ENCODE peak calls at places on chromosomes 1 and 21, in six cellular contexts. A is K562, Q is GM12878, W is SK-N-SH, K is H1, B is HepG2. X is an unnamed sample.

GRCh38 chr21:25569084-25569483 is 38.2 kb downstream of the MRPL39 start:
- DNase-seq in A (no peak), Q (no peak), W (no peak), K (no peak), B (no peak), X (no peak)

GRCh38 chr1:155207578-155208405 is at the start of gene THBS3:
- DNase-seq in A (no peak), Q (no peak), W (peak), K (peak), B (no peak), X (no peak)

GRCh38 chr1:4087530-4088420 is 187.7 kb upstream of the C1orf174 start:
- DNase-seq in A (no peak), Q (no peak), W (no peak), K (no peak), B (no peak), X (no peak)

GRCh38 chr1:55316494-55316893 is 101.3 kb upstream of the USP24 start:
- DNase-seq in A (no peak), Q (no peak), W (no peak), K (no peak), B (no peak), X (no peak)

GRCh38 chr1:2237773-2238172 is 9.7 kb downstream of the SKI start:
- DNase-seq in A (no peak), Q (no peak), W (no peak), K (peak), B (no peak), X (no peak)

GRCh38 chr21:27564684-27565280 is 597.9 kb upstream of the ADAMTS5 start:
- DNase-seq in A (peak), Q (no peak), W (peak), K (no peak), B (no peak), X (peak)

GRCh38 chr1:99507906-99508732 is 137.8 kb upstream of the PALMD start:
- DNase-seq in A (no peak), Q (no peak), W (no peak), K (no peak), B (no peak), X (no peak)

GRCh38 chr1:244653439-244654283 is 735 bp downstream of the DESI2 start:
- DNase-seq in A (no peak), Q (no peak), W (no peak), K (no peak), B (peak), X (no peak)

GRCh38 chr1:108050134-108050533 is 85.2 kb upstream of the VAV3 start:
- DNase-seq in A (no peak), Q (no peak), W (no peak), K (no peak), B (no peak), X (no peak)

GRCh38 chr21:46605759-46606426 is 1.0 kb upstream of the S100B start:
- DNase-seq in A (peak), Q (peak), W (no peak), K (no peak), B (no peak), X (peak)

GRCh38 chr1:64304744-64305143 is 101.3 kb downstream of the UBE2U start:
- DNase-seq in A (no peak), Q (no peak), W (no peak), K (no peak), B (no peak), X (no peak)

DNA sequence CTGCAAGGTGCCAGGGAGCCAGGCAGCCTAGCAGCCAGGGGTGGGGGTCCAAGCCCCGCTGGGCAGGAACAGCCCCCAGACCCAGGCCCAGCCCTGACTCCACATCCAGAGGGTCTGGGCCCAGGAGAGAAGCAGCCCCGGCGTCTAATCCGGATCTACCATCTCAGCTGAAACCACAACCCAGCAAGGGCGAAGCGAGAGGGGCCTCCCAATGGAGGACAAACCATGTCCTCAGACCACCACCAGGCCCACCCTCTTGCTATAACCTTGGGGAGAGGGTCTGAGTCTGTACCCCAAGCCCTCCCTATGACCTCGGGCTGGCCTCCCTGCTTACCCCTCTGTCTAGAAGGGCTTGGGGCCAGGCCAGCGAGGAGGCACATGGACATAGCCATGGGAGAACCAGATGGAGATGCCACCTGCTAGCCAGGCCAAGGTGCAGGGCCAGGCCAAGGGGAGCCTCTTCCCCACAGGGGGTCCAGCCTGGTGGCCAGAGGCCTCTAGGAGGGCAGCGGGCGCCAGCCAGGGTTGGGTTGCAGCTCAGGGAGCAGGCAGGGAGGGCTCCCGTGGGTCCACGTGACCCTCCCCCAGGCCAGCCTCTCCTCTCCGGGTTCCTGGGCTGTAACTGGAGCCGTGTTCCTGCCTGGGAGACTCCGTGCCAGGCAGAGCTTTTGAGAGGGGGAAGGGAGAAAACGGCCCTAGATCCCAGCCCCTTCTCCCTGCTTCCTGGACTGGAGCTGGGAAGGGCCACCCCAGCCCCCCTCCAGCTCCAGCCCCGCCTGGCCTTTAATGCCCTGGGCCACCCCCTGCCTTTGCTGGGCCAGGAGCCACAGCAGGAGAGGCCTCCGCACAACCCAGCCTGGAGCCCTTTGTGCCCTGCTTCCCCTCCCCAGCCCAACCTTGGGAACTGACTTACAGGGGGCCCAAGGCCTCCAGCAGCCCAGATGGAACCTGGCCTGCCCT is 2.5 kb downstream of the WNT9A start:
- DNase-seq in A (no peak), Q (no peak), W (peak), K (no peak), B (no peak), X (no peak)
- TF ChIP-seq GABPA in A (no peak), Q (no peak), W (no peak), K (no peak), B (no peak), X (no peak)

DNA sequence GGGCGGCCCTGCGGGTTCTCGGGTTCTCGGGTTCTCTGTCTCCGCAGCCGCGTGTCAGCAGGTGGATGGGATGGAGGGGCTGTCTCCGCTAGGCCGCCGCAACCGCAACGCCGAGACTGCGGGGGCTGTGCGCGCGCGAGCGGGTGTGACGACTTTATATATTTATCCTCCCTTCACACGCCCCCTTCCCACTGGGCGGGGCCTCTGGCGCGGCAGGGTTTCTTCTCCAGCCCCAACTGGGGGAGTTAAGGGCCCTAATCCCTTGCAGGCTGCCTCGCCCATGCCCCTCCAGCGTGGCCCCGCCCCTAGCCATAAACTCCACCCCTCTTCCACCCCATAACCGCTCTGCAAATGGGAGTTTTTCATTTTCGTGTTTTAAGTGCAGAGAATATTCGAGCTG is 3.4 kb downstream of the IGSF21 start:
- DNase-seq in A (peak), Q (no peak), W (no peak), K (peak), B (no peak), X (no peak)
- TF ChIP-seq GABPA in A (no peak), Q (no peak), W (no peak), K (no peak), B (no peak), X (no peak)

DNA sequence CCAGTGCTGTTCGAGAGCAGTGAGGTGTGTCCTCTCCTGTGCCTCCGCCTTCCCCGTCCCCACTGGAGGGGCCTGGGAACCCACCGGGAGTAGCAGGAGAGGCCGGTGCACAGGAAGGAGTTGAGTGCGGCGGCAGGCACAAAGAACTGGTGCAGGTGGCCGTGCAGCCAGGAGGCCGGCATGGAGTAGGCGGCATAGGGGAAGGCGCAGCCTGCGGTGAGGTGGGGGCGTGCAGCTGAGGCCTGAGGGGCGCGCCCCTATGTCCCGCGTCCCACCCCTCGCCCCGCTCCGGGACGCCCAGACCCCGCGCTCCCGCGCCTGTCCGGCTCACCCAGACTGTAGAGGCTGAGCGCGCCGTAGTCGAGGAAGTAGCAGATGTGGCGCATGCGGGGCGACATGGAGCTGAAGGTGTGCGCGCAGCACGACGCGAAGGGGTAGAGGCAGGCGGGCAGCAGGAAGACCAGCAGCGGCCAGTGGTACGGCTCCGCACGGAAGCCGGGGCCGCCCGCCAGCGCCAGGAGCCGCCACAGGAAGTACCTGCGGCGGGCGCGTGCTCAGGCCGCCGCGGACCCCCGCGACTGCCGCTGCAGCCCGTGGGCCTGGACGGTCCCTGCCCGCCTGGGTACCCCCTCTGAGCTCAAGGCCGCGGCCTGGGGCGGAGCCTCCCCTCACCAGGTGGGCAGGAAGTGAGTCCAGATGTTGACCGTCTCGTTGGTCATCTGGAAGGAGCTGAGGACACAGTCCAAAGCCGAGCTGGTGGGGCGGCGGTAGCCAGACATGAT is 2.2 kb downstream of the PAQR6 start:
- DNase-seq in A (no peak), Q (no peak), W (peak), K (peak), B (no peak), X (peak)
- TF ChIP-seq GABPA in A (no peak), Q (no peak), W (no peak), K (no peak), B (peak), X (no peak)

DNA sequence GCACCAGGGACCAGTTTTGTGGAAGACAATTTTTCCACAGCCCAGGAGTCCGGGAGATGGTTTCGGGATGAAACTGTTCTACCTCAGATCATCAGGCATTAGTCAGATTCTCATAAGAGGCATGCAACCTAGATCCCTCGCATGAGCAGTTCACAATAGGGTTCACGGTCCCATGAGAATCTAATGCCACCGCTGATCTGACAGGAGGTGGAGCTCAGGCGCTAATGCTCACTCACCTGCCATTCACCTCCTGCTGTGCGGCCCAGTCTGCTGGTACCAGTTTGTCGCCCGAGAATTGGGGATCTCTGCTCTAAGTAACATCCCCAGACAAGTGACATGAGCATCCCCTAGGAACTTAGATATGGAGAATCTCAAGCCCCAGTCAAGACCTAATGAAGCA is 180.7 kb downstream of the COQ8A start:
- DNase-seq in A (no peak), Q (no peak), W (no peak), K (no peak), B (no peak), X (no peak)
- TF ChIP-seq GABPA in A (no peak), Q (no peak), W (no peak), K (no peak), B (no peak), X (no peak)

DNA sequence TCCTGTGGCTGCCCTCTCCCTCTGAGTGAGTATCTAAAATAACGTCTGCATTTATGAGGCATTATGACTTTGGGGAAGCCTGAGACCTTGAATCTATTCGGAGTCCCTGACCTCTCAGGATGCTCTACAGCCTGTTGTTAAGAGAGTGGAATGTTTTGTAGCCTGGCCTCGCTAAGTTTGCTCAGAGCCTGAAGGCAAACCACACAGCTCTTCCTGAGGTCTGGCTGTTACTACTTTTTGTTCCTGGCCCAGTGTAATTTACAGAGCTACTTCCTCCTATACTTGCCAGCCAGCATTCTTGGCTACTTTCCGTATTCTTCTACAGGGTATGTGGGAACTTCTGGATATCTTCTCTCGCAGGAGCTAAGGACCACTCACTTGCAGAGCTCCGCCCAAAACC is 3.6 kb upstream of the ZMYM4 start:
- DNase-seq in A (no peak), Q (no peak), W (no peak), K (no peak), B (peak), X (no peak)
- TF ChIP-seq GABPA in A (no peak), Q (no peak), W (no peak), K (no peak), B (no peak), X (no peak)

DNA sequence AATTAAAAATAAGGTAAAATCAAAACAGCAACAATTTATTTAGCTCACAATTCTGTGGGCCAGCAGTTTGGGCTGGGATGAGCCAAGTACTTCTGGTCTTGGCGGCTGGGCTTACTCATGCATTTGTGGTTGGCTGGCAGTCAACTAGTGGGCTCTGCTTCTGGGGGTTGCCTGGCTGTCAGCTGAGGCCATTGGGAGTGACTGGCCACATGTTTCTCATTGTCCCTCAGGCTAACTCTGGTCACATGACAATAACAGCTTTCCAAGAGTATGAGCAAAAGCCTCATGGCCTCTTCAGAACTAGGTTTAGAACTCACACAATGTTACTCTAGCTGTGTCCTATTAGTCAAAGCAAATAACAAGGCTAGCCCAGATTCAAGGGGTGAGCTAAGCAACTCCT is 15.6 kb upstream of the CHIA start:
- DNase-seq in A (no peak), Q (no peak), W (peak), K (no peak), B (no peak), X (no peak)
- TF ChIP-seq GABPA in A (no peak), Q (no peak), W (no peak), K (no peak), B (no peak), X (no peak)

DNA sequence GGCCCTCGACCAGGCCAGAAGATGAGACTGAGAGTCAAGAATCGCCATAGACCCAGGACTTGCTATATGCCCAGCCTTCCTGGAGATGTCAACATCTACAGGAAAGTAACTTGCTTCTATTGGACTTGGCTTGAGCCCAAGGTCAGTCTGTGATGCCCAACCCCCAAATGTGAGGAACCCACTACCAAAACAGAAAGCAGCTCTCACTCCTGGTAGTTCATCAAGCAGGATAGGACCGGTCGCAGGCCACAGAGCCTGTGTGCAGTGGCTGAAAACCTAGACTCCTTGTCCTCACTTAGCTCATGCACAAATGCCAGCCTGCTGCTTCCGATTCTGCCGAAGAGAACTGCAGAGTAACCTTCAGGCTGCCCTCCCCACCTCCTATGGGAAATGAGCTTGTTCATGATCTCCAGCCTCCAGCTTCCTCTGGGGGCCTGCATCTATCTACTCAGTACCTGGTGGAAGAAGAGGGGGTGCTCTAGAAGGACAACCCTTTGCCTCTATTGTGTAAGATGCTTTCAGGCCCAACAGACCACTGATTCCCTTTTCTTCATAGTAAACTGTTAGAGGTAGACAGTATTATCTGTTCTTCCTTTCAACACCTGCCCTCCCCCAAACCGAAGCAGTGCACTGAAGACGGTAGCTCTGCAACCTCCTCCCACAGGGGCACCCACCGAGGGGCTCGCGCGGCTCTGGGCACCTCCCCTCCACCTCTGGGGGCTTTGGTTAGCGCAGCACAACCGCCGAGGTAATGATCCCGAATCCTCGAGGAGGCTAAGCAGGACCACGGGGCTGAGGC is 1.3 kb downstream of the ACOT7 start:
- DNase-seq in A (no peak), Q (no peak), W (no peak), K (no peak), B (peak), X (peak)
- TF ChIP-seq GABPA in A (no peak), Q (no peak), W (no peak), K (no peak), B (no peak), X (no peak)

DNA sequence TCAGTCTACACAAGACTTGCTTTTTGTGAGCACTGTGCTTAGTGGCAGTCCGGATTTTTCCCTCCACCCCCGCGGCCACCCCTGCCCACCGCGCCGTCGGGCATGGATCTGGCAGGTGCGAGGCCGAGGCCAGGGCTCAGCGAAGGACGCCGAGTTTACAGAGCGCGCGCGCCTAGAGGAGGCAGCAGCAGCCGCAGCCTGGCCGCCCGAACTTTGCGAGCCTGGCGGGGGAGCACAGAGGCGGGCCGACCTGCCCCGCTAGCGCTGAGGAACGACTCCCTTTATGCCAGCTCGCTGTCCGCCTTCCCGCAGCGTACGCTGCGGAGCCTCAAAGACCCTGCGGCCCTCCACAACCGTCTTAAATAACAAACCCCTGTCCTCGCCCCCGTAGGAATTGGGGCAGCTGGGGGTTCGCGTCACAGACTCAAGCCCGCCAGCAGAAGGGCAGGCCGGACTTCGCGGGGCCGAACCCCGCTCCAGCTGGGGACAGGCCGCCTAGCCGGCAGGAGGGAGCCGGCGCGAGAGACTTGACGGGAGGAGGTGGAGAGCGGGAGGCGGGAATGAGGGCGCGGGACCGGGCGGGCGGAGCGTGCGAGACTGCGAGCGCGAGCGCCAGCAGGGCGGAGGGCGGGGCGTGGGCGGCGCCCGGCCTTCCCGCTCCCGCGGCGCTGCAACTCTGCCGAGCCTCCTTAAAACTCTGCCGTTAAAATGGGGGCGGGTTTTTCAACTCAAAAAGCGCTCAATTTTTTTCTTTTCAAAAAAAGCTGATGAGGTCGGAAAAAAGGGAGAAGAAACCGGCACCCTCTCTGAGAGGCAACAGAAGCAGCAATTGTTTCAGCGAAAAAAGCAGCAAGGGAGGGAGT is 1.8 kb upstream of the CDKN2C start:
- DNase-seq in A (peak), Q (no peak), W (peak), K (peak), B (peak), X (peak)
- TF ChIP-seq GABPA in A (peak), Q (no peak), W (no peak), K (no peak), B (no peak), X (peak)

X was measured in HL-60.